ENCODE peak calls at places on chromosome 1, in seven cellular contexts. F is neuronal stem cell, L is MM.1S, K is frontal cortex, E is EL, S is hepatic stellate cell, R is type B pancreatic cell. T is an unnamed sample.

GRCh38 chr1:241924080-241924808 is 33.3 kb upstream of the BECN2 start:
- DNase-seq in L (no peak), E (no peak), F (no peak), S (no peak), K (no peak), R (no peak), T (no peak)

GRCh38 chr1:155195201-155196102 is 12.2 kb downstream of the THBS3 start:
- DNase-seq in E (peak; percentile 22), R (no peak), S (peak; percentile 57), K (no peak), L (no peak), F (no peak), T (no peak)

GRCh38 chr1:206933333-206933945 is 11.7 kb upstream of the FCMR start:
- DNase-seq in E (peak; percentile 29), L (peak; percentile 89), R (no peak), K (no peak), S (peak; percentile 47), F (no peak), T (peak; percentile 59)

GRCh38 chr1:4676258-4676657 is 21.8 kb downstream of the AJAP1 start:
- DNase-seq in L (no peak), E (no peak), R (no peak), K (no peak), S (no peak), F (no peak), T (no peak)

GRCh38 chr1:156559086-156559796 is 13.1 kb downstream of the IQGAP3 start:
- DNase-seq in K (no peak), F (no peak), S (no peak), E (no peak), L (no peak), R (no peak), T (no peak)

GRCh38 chr1:219544163-219544846 is 68.6 kb downstream of the ZC3H11B start:
- DNase-seq in F (no peak), R (no peak), E (no peak), S (no peak), K (no peak), L (no peak), T (no peak)

GRCh38 chr1:28110555-28110954 is 22.1 kb upstream of the EYA3 start:
- DNase-seq in R (no peak), S (peak; percentile 28), L (no peak), F (no peak), K (no peak), E (peak; percentile 54), T (no peak)

GRCh38 chr1:56508523-56508983 is 70.8 kb downstream of the PLPP3 start:
- DNase-seq in R (no peak), K (no peak), F (no peak), S (no peak), L (no peak), E (peak; percentile 21), T (no peak)

T was measured in DND-41.